ENCODE peak calls at places on chromosome 11, in nine cellular contexts. B, H, Q, V, A, K, S, M and L are unnamed samples.

GRCh38 chr11:123122341-123122740 is 60.4 kb upstream of the HSPA8 start:
- DNase-seq in B (no peak), H (no peak), Q (no peak), V (no peak), A (peak), K (peak), S (no peak), M (no peak), L (no peak)

GRCh38 chr11:121133046-121133445 is 32.0 kb downstream of the TECTA start:
- DNase-seq in B (no peak), H (no peak), Q (no peak), V (no peak), A (no peak), K (no peak), S (no peak), M (no peak), L (no peak)

GRCh38 chr11:70808686-70809375 is 410.5 kb downstream of the CTTN start:
- DNase-seq in B (no peak), H (no peak), Q (no peak), V (no peak), A (no peak), K (no peak), S (no peak), M (peak), L (no peak)

GRCh38 chr11:35352107-35352888 is 67.1 kb downstream of the SLC1A2 start:
- DNase-seq in B (no peak), H (no peak), Q (no peak), V (no peak), A (no peak), K (no peak), S (no peak), M (no peak), L (no peak)

GRCh38 chr11:116500833-116501622 is 271.8 kb downstream of the BUD13 start:
- DNase-seq in B (peak), H (no peak), Q (no peak), V (peak), A (no peak), K (no peak), S (no peak), M (no peak), L (no peak)

GRCh38 chr11:30445056-30445455 is 122.2 kb downstream of the ARL14EP start:
- DNase-seq in B (peak), H (no peak), Q (no peak), V (peak), A (no peak), K (no peak), S (no peak), M (no peak), L (no peak)

GRCh38 chr11:45092901-45093760 is 53.3 kb upstream of the PRDM11 start:
- DNase-seq in B (no peak), H (no peak), Q (no peak), V (no peak), A (no peak), K (no peak), S (no peak), M (no peak), L (no peak)

GRCh38 chr11:66546368-66546965 is at the start of gene ACTN3:
- DNase-seq in B (peak), H (peak), Q (no peak), V (peak), A (peak), K (no peak), S (no peak), M (no peak), L (no peak)

GRCh38 chr11:76564400-76564799 is 106.1 kb downstream of the LRRC32 start:
- DNase-seq in B (no peak), H (no peak), Q (no peak), V (no peak), A (no peak), K (no peak), S (no peak), M (no peak), L (no peak)

GRCh38 chr11:114027396-114027795 is 32.1 kb upstream of the ZBTB16 start:
- DNase-seq in B (no peak), H (no peak), Q (no peak), V (no peak), A (no peak), K (no peak), S (no peak), M (no peak), L (no peak)

GRCh38 chr11:76661306-76661751 is 9.2 kb downstream of the LRRC32 start:
- DNase-seq in B (no peak), H (no peak), Q (no peak), V (no peak), A (no peak), K (no peak), S (no peak), M (peak), L (no peak)

GRCh38 chr11:118339281-118340045 is 3.0 kb downstream of the CD3D start:
- DNase-seq in B (no peak), H (no peak), Q (no peak), V (no peak), A (no peak), K (no peak), S (no peak), M (no peak), L (no peak)

GRCh38 chr11:111361874-111362273 is 17.2 kb downstream of the POU2AF1 start:
- DNase-seq in B (no peak), H (no peak), Q (no peak), V (no peak), A (peak), K (no peak), S (no peak), M (no peak), L (no peak)

GRCh38 chr11:125591659-125592304 is 870 bp upstream of the STT3A start:
- DNase-seq in B (peak), H (peak), Q (peak), V (peak), A (peak), K (peak), S (no peak), M (peak), L (peak)

GRCh38 chr11:44989831-44990566 is 39.3 kb upstream of the TP53I11 start:
- DNase-seq in B (no peak), H (peak), Q (no peak), V (no peak), A (peak), K (no peak), S (no peak), M (no peak), L (no peak)

GRCh38 chr11:73468590-73469161 is 92.5 kb downstream of the RELT start:
- DNase-seq in B (no peak), H (no peak), Q (no peak), V (no peak), A (no peak), K (no peak), S (no peak), M (no peak), L (no peak)

GRCh38 chr11:10149553-10149952 is 144.5 kb downstream of the SBF2 start:
- DNase-seq in B (no peak), H (no peak), Q (no peak), V (no peak), A (no peak), K (no peak), S (no peak), M (no peak), L (no peak)

GRCh38 chr11:1006762-1007161 is 29.8 kb downstream of the MUC6 start:
- DNase-seq in B (no peak), H (no peak), Q (no peak), V (no peak), A (peak), K (peak), S (no peak), M (no peak), L (no peak)

GRCh38 chr11:111846063-111846462 is 25.3 kb downstream of the ALG9 start:
- DNase-seq in B (no peak), H (no peak), Q (no peak), V (no peak), A (no peak), K (no peak), S (no peak), M (no peak), L (no peak)

GRCh38 chr11:67415501-67416304 is at the start of gene CARNS1:
- DNase-seq in B (peak), H (no peak), Q (no peak), V (peak), A (peak), K (no peak), S (no peak), M (no peak), L (no peak)

GRCh38 chr11:14309425-14310192 is 49.4 kb downstream of the RRAS2 start:
- DNase-seq in B (no peak), H (no peak), Q (no peak), V (no peak), A (no peak), K (no peak), S (no peak), M (no peak), L (no peak)

GRCh38 chr11:124801014-124801413 is 808 bp upstream of the MSANTD2 start:
- DNase-seq in B (no peak), H (no peak), Q (no peak), V (no peak), A (no peak), K (no peak), S (no peak), M (no peak), L (no peak)

GRCh38 chr11:16291729-16292128 is 64.6 kb downstream of the SOX6 start:
- DNase-seq in B (no peak), H (no peak), Q (no peak), V (no peak), A (no peak), K (no peak), S (no peak), M (no peak), L (no peak)

GRCh38 chr11:6576471-6577373 is 26.7 kb downstream of the RRP8 start:
- DNase-seq in B (no peak), H (no peak), Q (no peak), V (peak), A (no peak), K (peak), S (no peak), M (no peak), L (no peak)

DNA sequence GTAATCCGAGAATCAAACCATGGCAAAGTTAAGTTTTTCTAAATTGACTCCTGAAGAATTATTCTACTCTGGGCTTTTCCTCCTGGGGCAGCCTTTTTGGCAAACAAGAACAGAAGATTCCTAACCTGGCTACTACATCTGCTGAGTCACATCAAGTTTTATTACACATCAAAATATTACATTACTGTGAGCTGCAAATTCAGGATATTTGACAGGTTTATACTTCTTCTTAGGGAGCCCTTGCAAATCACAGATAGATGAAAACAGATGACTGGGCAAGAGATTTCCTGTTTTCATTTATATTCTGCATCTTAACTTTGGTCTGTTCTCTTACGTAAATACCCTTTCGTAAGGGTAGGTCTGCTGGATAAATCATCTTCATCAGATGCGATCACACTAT is 23.6 kb downstream of the XRRA1 start:
- DNase-seq in B (no peak), H (no peak), Q (no peak), V (no peak), A (no peak), K (no peak), S (no peak), M (no peak), L (no peak)
- H3K27ac ChIP-seq in B (no peak), H (no peak), Q (no peak), V (no peak), A (no peak), K (no peak), S (no peak), M (no peak), L (no peak)

GRCh38 chr11:48028909-48029685 is 48.7 kb downstream of the PTPRJ start:
- DNase-seq in B (no peak), H (peak), Q (no peak), V (no peak), A (no peak), K (no peak), S (no peak), M (peak), L (peak)
- H3K27ac ChIP-seq in B (no peak), H (no peak), Q (no peak), V (no peak), A (no peak), K (peak), S (no peak), M (no peak), L (peak)

GRCh38 chr11:17350455-17351170 is 987 bp upstream of the NCR3LG1 start:
- DNase-seq in B (no peak), H (no peak), Q (no peak), V (no peak), A (no peak), K (no peak), S (no peak), M (no peak), L (no peak)

GRCh38 chr11:17353228-17354021 is 1.8 kb downstream of the NCR3LG1 start:
- DNase-seq in B (peak), H (peak), Q (peak), V (peak), A (peak), K (peak), S (peak), M (peak), L (peak)

GRCh38 chr11:17352925-17353227 is 1.3 kb downstream of the NCR3LG1 start:
- DNase-seq in B (peak), H (no peak), Q (peak), V (peak), A (peak), K (peak), S (no peak), M (peak), L (peak)

GRCh38 chr11:17351510-17352176 is at the start of gene NCR3LG1:
- DNase-seq in B (peak), H (peak), Q (peak), V (peak), A (peak), K (peak), S (no peak), M (peak), L (peak)

GRCh38 chr11:17351171-17351509 is 460 bp upstream of the NCR3LG1 start:
- DNase-seq in B (no peak), H (no peak), Q (no peak), V (no peak), A (no peak), K (no peak), S (no peak), M (no peak), L (no peak)
- H3K27ac ChIP-seq in B (no peak), H (no peak), Q (no peak), V (no peak), A (no peak), K (peak), S (no peak), M (no peak), L (no peak)

GRCh38 chr11:120009938-120010337 is 128.0 kb downstream of the TRIM29 start:
- DNase-seq in B (no peak), H (no peak), Q (no peak), V (no peak), A (no peak), K (no peak), S (no peak), M (no peak), L (no peak)
- H3K27ac ChIP-seq in B (no peak), H (no peak), Q (no peak), V (no peak), A (no peak), K (no peak), S (no peak), M (no peak), L (no peak)

GRCh38 chr11:12395333-12395732 is 18.0 kb downstream of the PARVA start:
- DNase-seq in B (no peak), H (no peak), Q (no peak), V (no peak), A (peak), K (no peak), S (no peak), M (no peak), L (no peak)
- H3K27ac ChIP-seq in B (no peak), H (no peak), Q (no peak), V (no peak), A (no peak), K (no peak), S (no peak), M (no peak), L (no peak)

DNA sequence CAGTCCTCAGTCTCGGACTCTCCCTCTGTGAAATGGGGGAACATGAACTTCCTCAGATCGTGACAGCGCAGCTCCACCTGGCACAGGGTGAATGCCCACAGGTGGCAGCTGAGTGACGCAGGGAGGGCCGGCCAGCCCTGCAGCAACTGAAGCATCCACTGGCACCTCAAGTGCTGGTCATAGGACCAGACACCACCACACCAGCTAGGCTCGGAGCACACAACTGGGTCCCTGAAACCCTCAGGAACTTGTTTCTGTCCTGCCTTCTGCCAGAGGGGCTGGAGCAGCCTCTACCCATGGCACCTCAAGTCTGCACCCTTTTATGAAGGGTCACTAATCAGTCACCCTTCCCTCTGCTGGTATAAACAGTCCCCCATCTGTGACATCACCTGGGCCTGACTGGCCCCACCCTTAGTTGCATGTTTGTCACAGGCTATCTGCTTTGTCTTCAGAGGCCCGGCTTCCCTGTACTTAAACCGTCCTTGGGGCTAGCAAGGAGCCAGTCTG is 7.4 kb upstream of the CDC42BPG start:
- DNase-seq in B (no peak), H (no peak), Q (no peak), V (no peak), A (no peak), K (no peak), S (no peak), M (no peak), L (peak)
- H3K27ac ChIP-seq in B (no peak), H (peak), Q (peak), V (no peak), A (no peak), K (no peak), S (peak), M (no peak), L (peak)